ENCODE peak calls at places on chromosomes 12 and 14, in seven cellular contexts. O is mesenchymal stem cell, S is H1, Z is H9, H is neuronal stem cell, I is trophoblast cell, B is mesendoderm. A is an unnamed sample.

GRCh38 chr12:119052001-119052400 is 70.7 kb downstream of the SRRM4 start:
- DNase-seq in O (no peak), S (no peak), Z (no peak), H (no peak), I (no peak), B (no peak), A (no peak)

GRCh38 chr12:4118017-4118510 is 155.5 kb upstream of the CCND2 start:
- DNase-seq in O (peak), S (no peak), Z (peak), H (no peak), I (no peak), B (no peak), A (peak)

GRCh38 chr12:65740506-65740872 is 83.8 kb upstream of the HMGA2 start:
- DNase-seq in O (no peak), S (no peak), Z (no peak), H (no peak), I (no peak), B (peak), A (no peak)

GRCh38 chr12:27083861-27084271 is 1.5 kb upstream of the C12orf71 start:
- DNase-seq in O (peak), S (no peak), Z (no peak), H (peak), I (no peak), B (peak), A (peak)

GRCh38 chr14:52902971-52903385 is 47.9 kb downstream of the FERMT2 start:
- DNase-seq in O (peak), S (no peak), Z (no peak), H (no peak), I (peak), B (peak), A (peak)

GRCh38 chr14:39315859-39316444 is 82.2 kb downstream of the MIA2 start:
- DNase-seq in O (no peak), S (no peak), Z (no peak), H (peak), I (no peak), B (peak), A (no peak)

GRCh38 chr12:13171921-13172859 is 24.3 kb upstream of the EMP1 start:
- DNase-seq in O (peak), S (no peak), Z (peak), H (no peak), I (peak), B (peak), A (no peak)

GRCh38 chr12:53102883-53103807 is at the start of gene SOAT2:
- DNase-seq in O (no peak), S (no peak), Z (no peak), H (no peak), I (no peak), B (no peak), A (no peak)

GRCh38 chr12:59491877-59492276 is 104.0 kb upstream of the SLC16A7 start:
- DNase-seq in O (no peak), S (no peak), Z (no peak), H (no peak), I (no peak), B (no peak), A (no peak)

GRCh38 chr12:79058342-79058741 is 193.8 kb downstream of the SYT1 start:
- DNase-seq in O (peak), S (no peak), Z (no peak), H (no peak), I (no peak), B (peak), A (peak)

GRCh38 chr12:71061451-71061850 is 96.3 kb downstream of the TSPAN8 start:
- DNase-seq in O (no peak), S (no peak), Z (no peak), H (no peak), I (no peak), B (no peak), A (no peak)

GRCh38 chr12:127280393-127281275 is 986.3 kb upstream of the TMEM132C start:
- DNase-seq in O (peak), S (peak), Z (peak), H (peak), I (no peak), B (peak), A (no peak)

GRCh38 chr12:111457577-111457976 is 51.9 kb downstream of the SH2B3 start:
- DNase-seq in O (no peak), S (no peak), Z (no peak), H (no peak), I (no peak), B (no peak), A (no peak)

GRCh38 chr12:129459886-129460285 is 443.9 kb downstream of the TMEM132D start:
- DNase-seq in O (no peak), S (no peak), Z (no peak), H (no peak), I (no peak), B (no peak), A (no peak)

GRCh38 chr14:39109893-39110715 is 4.0 kb upstream of the GEMIN2 start:
- DNase-seq in O (no peak), S (no peak), Z (no peak), H (no peak), I (peak), B (no peak), A (no peak)

GRCh38 chr12:110001596-110001995 is 2.4 kb downstream of the ANKRD13A start:
- DNase-seq in O (peak), S (no peak), Z (no peak), H (no peak), I (peak), B (no peak), A (peak)

GRCh38 chr12:59595097-59595496 is 732 bp upstream of the SLC16A7 start:
- DNase-seq in O (no peak), S (no peak), Z (no peak), H (no peak), I (no peak), B (no peak), A (no peak)

GRCh38 chr12:96219700-96220206 is 25.6 kb downstream of the ELK3 start:
- DNase-seq in O (peak), S (peak), Z (peak), H (no peak), I (peak), B (peak), A (peak)

GRCh38 chr12:58894040-58894439 is 26.3 kb downstream of the LRIG3 start:
- DNase-seq in O (no peak), S (no peak), Z (no peak), H (no peak), I (no peak), B (no peak), A (no peak)

GRCh38 chr12:126510630-126511029 is 1445.4 kb downstream of the AACS start:
- DNase-seq in O (no peak), S (no peak), Z (no peak), H (no peak), I (no peak), B (no peak), A (no peak)

GRCh38 chr12:2488596-2488995 is 306.2 kb upstream of the FKBP4 start:
- DNase-seq in O (no peak), S (no peak), Z (no peak), H (no peak), I (no peak), B (no peak), A (no peak)

GRCh38 chr14:103728721-103729120 is 13.1 kb downstream of the ZFYVE21 start:
- DNase-seq in O (no peak), S (no peak), Z (no peak), H (no peak), I (no peak), B (no peak), A (no peak)

GRCh38 chr14:55348766-55349453 is 62.7 kb downstream of the ATG14 start:
- DNase-seq in O (no peak), S (no peak), Z (no peak), H (no peak), I (no peak), B (no peak), A (no peak)

DNA sequence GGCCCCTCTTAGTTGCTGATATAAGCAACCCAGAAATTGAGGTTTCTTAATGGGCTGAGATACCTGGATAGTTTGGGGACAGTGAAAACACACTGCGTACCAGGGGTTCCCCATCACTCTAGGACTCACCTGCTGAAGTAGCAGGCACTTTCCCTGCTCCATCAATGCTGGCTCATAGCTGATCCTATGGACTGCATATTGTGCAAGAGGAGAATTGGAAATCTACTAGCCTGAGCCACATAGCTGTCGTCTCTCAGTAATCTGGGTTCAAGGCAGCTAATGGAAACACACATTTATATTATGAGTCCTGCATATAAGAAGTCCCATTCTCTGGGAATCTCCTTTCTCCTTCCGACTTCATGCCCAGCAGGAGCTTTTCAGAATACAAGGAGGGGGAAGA is 7.3 kb upstream of the DUSP6 start:
- DNase-seq in O (no peak), S (no peak), Z (no peak), H (no peak), I (no peak), B (no peak), A (no peak)
- H3K23ac ChIP-seq in O (no peak), S (no peak), Z (no peak), H (no peak), I (no peak), B (no peak), A (no peak)

DNA sequence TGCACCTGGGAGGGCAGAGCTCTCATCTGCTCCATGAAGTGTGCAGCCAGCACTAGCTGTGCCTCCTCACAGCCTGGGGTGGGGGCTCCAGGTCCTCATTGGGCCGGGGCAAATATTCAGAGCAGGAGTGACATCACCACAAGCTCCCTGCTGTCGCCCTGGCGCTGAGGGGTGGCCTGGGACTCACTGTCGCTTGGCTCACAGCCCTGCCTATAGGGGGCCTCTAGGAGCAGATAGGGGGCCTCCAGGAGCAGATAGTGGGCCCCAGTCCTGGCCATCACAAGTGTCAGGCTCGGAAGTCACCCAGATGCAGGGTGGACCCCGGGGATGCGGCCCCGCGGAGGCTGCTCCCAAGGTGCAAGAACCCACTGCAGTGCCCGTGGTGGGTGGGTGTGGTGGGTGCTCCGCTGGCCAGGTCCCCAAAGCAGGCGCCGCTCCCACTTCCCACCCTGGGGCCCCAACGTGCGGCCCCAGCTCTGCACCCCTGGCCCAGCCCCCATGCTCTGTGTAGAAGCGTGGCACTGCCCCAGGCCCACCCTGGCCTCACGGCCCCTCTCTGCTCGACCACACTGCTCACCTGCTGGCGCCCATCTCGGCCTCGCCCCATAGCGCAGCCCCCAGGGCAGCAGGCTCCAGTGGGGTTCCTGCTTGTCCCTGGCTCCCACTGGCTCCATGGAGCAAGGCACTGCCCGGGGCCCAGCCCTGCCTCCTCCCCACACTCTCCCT is 18.0 kb downstream of the SYNJ2BP start:
- DNase-seq in O (no peak), S (no peak), Z (peak), H (no peak), I (no peak), B (no peak), A (no peak)
- H3K23ac ChIP-seq in O (no peak), S (no peak), Z (no peak), H (peak), I (no peak), B (no peak), A (no peak)

DNA sequence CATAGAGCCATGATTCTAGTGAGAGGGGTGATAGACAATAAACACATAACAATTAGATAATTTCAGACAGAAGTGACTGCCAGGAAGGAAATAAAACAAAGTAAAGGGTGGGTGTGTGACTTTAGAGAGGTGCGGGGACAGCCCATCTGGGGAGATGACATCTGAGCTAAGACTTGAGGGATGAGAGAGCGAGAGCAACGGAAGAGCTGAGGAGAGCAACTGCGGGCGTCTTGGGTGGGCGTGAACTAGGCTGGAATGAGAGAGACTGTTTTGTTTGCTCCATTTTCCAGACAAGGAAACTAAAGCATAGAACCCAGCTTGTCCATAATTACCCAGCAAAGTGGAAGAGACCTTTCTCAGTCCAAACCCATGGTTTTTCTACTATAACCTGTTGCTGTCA is 25.3 kb downstream of the NRXN3 start:
- DNase-seq in O (no peak), S (no peak), Z (no peak), H (no peak), I (no peak), B (no peak), A (no peak)
- H3K23ac ChIP-seq in O (no peak), S (no peak), Z (no peak), H (no peak), I (no peak), B (no peak), A (no peak)

DNA sequence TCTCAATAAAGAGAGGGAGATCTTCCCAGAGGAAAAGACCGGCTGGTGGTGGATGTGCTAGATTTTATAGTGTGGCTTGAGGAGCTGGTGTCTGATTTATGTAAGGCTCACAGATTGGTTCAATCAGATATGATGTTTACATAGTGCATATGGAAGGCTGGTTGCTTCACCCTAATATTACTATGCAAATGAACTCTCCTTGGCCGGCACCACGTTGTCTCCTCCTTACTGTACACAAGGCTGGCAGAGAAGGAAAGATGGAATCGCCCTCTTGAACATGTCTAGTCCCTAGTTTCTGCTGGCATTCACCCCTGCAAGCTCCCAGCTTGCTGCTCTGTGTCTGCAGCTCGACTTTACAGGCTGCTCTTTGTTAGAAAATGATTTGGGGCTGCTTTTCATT is 8.9 kb downstream of the FAM186A start:
- DNase-seq in O (no peak), S (no peak), Z (peak), H (no peak), I (no peak), B (no peak), A (no peak)
- H3K23ac ChIP-seq in O (no peak), S (no peak), Z (no peak), H (no peak), I (no peak), B (no peak), A (no peak)

DNA sequence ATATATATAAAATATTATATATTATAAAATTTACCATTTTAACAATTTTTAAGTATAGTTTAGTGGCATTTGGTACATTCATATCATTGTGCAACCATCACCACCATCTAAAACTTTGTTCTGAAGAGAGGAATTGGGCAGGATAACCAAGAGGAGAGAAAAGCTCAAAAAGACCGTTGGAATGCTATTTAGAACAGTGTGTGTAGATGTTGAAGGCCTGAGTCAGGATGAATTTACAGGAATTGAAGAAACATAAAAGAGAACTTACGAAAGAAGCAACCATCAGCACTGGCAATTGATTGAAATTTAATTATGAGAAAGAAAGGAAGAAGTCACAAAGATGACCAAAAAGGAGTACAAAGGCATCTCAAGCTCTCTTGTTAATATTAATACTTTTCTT is 196.9 kb upstream of the PWP1 start:
- DNase-seq in O (no peak), S (no peak), Z (no peak), H (no peak), I (no peak), B (no peak), A (peak)
- H3K23ac ChIP-seq in O (no peak), S (no peak), Z (no peak), H (no peak), I (no peak), B (no peak), A (no peak)

GRCh38 chr14:93033983-93034670 is 81.6 kb downstream of the ITPK1 start:
- DNase-seq in O (no peak), S (no peak), Z (peak), H (no peak), I (no peak), B (peak), A (no peak)
- H3K23ac ChIP-seq in O (no peak), S (no peak), Z (no peak), H (peak), I (no peak), B (no peak), A (no peak)

DNA sequence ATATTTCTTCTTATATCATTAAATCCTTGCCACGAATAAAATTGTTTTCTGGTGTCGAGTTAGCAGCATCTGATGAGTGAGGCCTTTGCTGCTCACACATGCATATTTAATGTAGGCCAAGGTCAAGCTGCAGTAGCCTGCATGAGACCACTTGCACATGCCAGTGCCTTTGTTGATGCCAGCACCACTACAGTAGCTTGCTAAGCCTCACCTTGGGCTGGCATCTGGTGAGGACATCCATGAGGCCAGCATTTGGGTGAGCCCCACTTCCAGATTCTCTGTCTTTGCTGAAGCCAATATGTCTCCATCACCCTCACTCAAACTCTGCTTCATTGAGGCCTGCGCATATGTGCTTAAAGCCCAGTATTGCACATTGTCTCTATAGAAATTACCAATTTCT is 8.0 kb downstream of the CCDC59 start:
- DNase-seq in O (no peak), S (no peak), Z (no peak), H (no peak), I (no peak), B (no peak), A (no peak)
- H3K23ac ChIP-seq in O (no peak), S (no peak), Z (no peak), H (no peak), I (no peak), B (no peak), A (no peak)

DNA sequence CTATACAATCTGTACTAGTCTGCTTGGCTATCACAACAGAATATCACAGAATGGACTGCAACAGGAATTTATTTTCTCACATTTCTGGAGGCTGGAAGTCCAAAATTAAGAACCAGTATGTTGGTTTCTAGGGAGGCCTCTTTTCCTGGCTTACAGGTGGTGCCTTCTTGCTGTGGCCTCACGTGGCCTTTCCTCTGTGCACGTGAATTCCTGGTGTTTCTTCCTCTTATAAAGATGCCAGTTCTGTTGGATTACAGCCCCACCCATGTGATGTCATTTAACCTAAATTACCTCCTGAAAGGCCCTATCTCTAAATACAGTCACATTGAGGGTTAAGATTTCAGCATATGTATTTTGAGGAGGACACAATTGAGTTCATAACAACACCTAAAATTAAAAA is 32.1 kb upstream of the C2CD5 start:
- DNase-seq in O (no peak), S (no peak), Z (no peak), H (no peak), I (no peak), B (no peak), A (no peak)
- H3K23ac ChIP-seq in O (no peak), S (no peak), Z (no peak), H (no peak), I (no peak), B (no peak), A (no peak)

A was measured in IMR-90.